ENCODE peak calls at places on chromosomes 1 and 21, in four cellular contexts. P, T, A and D are unnamed samples.

GRCh38 chr1:26280333-26281042 is 602 bp downstream of the SH3BGRL3 start:
- DNase-seq in A (no peak), P (peak; percentile 19), T (no peak), D (no peak)

GRCh38 chr1:143735764-143736461 is 235.9 kb downstream of the FAM72C start:
- DNase-seq in A (no peak), P (no peak), T (no peak), D (no peak)

GRCh38 chr1:65147424-65148177 is 402 bp upstream of the AK4 start:
- DNase-seq in A (peak; percentile 68), T (peak; percentile 60), P (no peak), D (no peak)

GRCh38 chr1:205228052-205228451 is 306 bp downstream of the TMCC2 start:
- DNase-seq in P (no peak), A (no peak), T (no peak), D (no peak)

GRCh38 chr1:216665381-216665780 is 57.8 kb downstream of the ESRRG start:
- DNase-seq in A (no peak), P (no peak), T (no peak), D (no peak)

GRCh38 chr1:212665241-212666115 is 34.2 kb downstream of the BATF3 start:
- DNase-seq in A (peak; percentile 89), T (peak; percentile 83), P (peak; percentile 59), D (no peak)

GRCh38 chr1:205434738-205435137 is 12.9 kb upstream of the LEMD1 start:
- DNase-seq in A (no peak), T (no peak), P (no peak), D (no peak)

GRCh38 chr1:92536593-92537332 is 50.0 kb upstream of the GFI1 start:
- DNase-seq in A (no peak), P (no peak), T (no peak), D (no peak)

GRCh38 chr1:48043524-48043923 is 46.3 kb upstream of the TRABD2B start:
- DNase-seq in P (no peak), A (no peak), T (no peak), D (no peak)

GRCh38 chr1:47262787-47263413 is 30.9 kb upstream of the TAL1 start:
- DNase-seq in A (peak; percentile 56), P (no peak), T (no peak), D (no peak)

GRCh38 chr1:79079770-79080169 is 73.2 kb upstream of the ADGRL4 start:
- DNase-seq in A (no peak), T (no peak), P (no peak), D (peak; percentile 26)

DNA sequence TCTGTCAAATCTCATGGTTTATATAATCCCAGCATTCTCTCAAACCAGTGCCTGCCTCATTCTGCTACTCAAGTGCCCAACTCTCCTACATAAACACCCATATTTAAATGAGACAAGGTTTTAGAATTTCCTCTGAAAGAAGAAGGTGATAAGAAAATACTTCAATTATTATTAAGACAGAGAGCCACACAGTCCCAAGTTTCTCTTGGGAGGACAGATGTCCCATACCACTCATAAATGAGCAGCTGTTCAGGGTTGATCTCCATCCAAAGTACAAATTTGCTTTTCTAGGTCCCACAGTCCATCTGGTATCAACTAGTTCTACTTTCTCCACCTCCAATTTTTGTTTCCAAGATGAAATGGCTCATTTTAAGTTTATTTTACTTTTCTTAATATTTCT is 11.3 kb downstream of the DCAF8 start:
- DNase-seq in P (no peak), T (no peak), A (no peak), D (no peak)
- H3K27ac ChIP-seq in P (no peak overlapping the region), T (peak overlapping the region; percentile 56), A (no peak overlapping the region), D (no peak overlapping the region)

DNA sequence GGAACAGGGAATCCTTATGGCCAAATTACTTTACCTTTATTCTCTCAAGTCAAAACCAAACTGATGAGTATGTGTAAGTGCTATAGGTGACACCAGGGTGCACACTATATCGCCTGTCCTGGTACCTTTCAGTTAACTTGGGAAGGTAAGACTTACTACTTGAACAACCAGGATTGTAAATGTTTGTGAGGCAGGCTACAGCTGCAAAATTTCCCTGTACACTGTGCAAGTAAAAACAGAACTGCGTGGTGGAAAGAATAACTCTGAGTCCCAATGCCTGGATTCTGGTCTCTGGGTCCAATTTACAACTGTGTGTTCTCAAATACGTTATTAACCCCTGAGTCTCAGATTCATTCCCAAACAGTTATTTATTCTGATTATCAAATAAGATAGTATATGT is 73.5 kb downstream of the TENT5C start:
- DNase-seq in T (no peak), P (no peak), A (no peak), D (no peak)
- H3K27ac ChIP-seq in T (peak overlapping the region; percentile 92), P (no peak overlapping the region), A (no peak overlapping the region), D (no peak overlapping the region)

DNA sequence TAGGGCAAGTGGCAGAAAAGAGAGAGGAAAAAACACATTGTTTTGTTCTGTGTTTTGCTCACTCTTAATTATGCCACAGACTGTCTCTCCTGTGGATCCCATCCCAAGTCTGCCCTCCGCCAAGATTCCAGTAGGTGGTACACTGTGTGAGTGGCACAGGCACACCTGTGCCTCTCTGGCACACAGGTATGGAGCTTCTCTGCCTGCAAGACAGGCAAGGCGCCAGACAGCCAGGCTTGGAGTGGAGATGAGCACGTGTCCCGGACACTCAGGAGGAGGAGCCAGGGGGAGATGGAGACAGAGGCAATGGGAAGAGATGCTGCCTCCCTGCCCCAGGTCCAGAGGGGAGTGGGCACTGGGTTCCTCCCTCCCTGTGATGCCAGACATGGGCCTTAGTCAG is 6.5 kb upstream of the GRIK3 start:
- DNase-seq in A (no peak), T (no peak), P (no peak), D (no peak)
- H3K27ac ChIP-seq in A (no peak overlapping the region), T (no peak overlapping the region), P (no peak overlapping the region), D (no peak overlapping the region)

GRCh38 chr1:4660917-4661594 is 6.6 kb downstream of the AJAP1 start:
- DNase-seq in A (no peak), P (no peak), T (no peak), D (no peak)

GRCh38 chr1:4657244-4657789 is 2.9 kb downstream of the AJAP1 start:
- DNase-seq in P (no peak), A (no peak), T (no peak), D (no peak)

GRCh38 chr1:4658643-4659042 is 4.2 kb downstream of the AJAP1 start:
- DNase-seq in T (no peak), P (no peak), A (peak; percentile 10), D (no peak)

GRCh38 chr1:4657920-4658585 is 3.6 kb downstream of the AJAP1 start:
- DNase-seq in P (no peak), T (no peak), A (peak; percentile 18), D (no peak)

GRCh38 chr1:4659247-4659646 is 4.8 kb downstream of the AJAP1 start:
- DNase-seq in T (no peak), P (no peak), A (peak; percentile 56), D (no peak)
- H3K27ac ChIP-seq in T (no peak overlapping the region), P (no peak overlapping the region), A (no peak overlapping the region), D (no peak overlapping the region)

GRCh38 chr1:36123357-36123756 is 1.7 kb downstream of the COL8A2 start:
- DNase-seq in T (no peak), A (no peak), P (no peak), D (no peak)
- H3K27ac ChIP-seq in T (peak overlapping the region; percentile 23), A (no peak overlapping the region), P (no peak overlapping the region), D (no peak overlapping the region)

GRCh38 chr21:28857720-28858119 is 135.0 kb downstream of the LTN1 start:
- DNase-seq in A (no peak), T (no peak), P (no peak), D (no peak)
- H3K27ac ChIP-seq in A (no peak overlapping the region), T (no peak overlapping the region), P (no peak overlapping the region), D (no peak overlapping the region)

DNA sequence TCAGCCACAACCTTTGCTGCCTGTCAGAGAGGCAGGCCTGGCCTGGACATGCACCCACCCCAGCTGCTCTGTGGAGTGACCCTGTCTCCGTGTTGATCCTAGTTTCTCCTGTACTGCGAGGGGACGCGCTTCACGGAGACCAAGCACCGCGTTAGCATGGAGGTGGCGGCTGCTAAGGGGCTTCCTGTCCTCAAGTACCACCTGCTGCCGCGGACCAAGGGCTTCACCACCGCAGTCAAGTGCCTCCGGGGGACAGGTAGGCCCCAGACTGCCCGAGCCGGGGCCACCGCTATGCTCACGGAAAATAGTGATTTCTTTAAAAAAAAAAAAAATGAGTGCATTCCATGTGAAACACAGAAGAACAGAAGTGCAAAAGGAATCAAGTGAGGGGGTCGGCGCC is 41.6 kb upstream of the TRAPPC10 start:
- DNase-seq in P (no peak), T (no peak), A (no peak), D (no peak)
- H3K27ac ChIP-seq in P (no peak overlapping the region), T (no peak overlapping the region), A (no peak overlapping the region), D (no peak overlapping the region)

DNA sequence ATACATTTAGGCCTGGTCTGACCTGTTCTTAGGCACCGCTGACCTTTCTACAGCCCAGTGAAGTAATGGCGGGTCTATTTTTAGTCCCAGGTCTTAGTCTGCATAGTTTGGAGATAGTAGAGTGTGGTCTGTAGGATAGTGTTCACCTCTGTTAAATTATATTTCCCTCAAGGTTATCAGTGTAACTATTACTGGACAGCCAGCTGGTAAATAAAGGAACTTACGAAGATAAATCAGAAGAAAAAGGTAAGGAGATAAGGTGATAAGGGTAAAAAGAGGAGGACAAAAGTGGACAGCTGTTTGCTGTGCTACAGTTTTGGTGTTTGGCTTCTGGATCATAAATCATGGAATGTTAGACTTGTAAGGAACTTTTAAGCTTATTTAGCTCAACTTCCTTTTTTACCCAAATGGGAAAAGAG is 8.7 kb downstream of the XPR1 start:
- DNase-seq in P (no peak), T (no peak), A (no peak), D (no peak)
- H3K27ac ChIP-seq in P (no peak overlapping the region), T (peak overlapping the region; percentile 64), A (no peak overlapping the region), D (no peak overlapping the region)

DNA sequence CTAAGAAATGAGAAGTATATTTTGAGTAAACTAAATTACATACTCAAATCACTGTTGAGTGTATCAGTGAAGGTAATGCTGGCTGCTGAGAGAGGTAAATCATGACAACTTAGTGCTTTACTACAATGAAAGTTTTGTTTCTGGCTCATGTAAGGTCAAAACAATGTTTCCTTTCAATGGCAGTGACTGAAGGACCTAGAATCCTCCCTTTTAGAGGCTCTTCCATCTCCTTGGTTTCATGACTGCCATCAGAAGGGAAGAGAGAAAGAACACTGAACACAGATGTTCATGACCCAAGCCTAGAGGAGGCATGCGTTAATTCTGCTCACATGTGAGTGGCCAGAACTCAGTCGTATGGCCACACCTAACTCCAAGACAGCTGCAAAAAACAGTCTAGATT is 130.6 kb downstream of the AKT3 start:
- DNase-seq in A (no peak), T (no peak), P (no peak), D (no peak)
- H3K27ac ChIP-seq in A (no peak overlapping the region), T (no peak overlapping the region), P (no peak overlapping the region), D (peak overlapping the region; percentile 13)

DNA sequence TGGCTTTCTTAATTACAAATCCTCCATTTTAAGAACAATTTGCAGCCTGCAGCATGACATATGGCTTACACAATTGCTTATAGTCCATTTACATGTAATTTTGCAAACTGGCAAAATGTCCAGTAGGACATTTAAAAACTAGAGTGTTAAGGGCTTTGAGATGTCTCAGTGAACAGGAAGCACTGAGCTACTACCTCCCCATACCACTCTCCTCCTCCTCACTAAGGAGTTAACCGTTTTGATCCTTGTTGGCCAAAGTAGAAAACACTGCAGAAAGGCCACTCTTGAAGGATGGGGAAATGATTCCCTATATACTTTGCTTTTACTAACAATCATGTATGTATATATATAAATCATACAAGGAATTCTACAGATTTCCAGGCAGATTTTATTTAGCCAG is 386 bp downstream of the CTSK start:
- DNase-seq in P (no peak), T (no peak), A (no peak), D (no peak)
- H3K27ac ChIP-seq in P (no peak overlapping the region), T (peak overlapping the region; percentile 15), A (no peak overlapping the region), D (no peak overlapping the region)